ENCODE peak calls at places on chromosomes 4 and X, in five cellular contexts. F, T, U, K and A are unnamed samples.

GRCh38 chrX:150849486-150849885 is 49.0 kb downstream of the CD99L2 start:
- DNase-seq in T (no peak), U (no peak), F (no peak), K (no peak), A (no peak)

GRCh38 chrX:68112321-68112720 is 321.0 kb downstream of the OPHN1 start:
- DNase-seq in K (no peak), T (no peak), U (no peak), F (no peak), A (no peak)

GRCh38 chr4:74364649-74365491 is at the start of gene EREG:
- DNase-seq in K (no peak), U (peak; percentile 24), F (peak; percentile 54), T (no peak), A (no peak)

GRCh38 chr4:6806924-6807676 is 24.6 kb downstream of the KIAA0232 start:
- DNase-seq in K (no peak), U (no peak), F (no peak), T (no peak), A (no peak)

GRCh38 chrX:13598877-13599276 is 29.5 kb downstream of the EGFL6 start:
- DNase-seq in T (no peak), K (no peak), F (peak; percentile 3), U (peak; percentile 33), A (no peak)

GRCh38 chr4:4182835-4183568 is 43.7 kb downstream of the OTOP1 start:
- DNase-seq in T (no peak), F (peak; percentile 62), U (peak; percentile 22), K (no peak), A (no peak)

GRCh38 chrX:40064055-40064597 is 33.6 kb downstream of the BCOR start:
- DNase-seq in T (no peak), U (no peak), F (no peak), K (no peak), A (no peak)

GRCh38 chr4:26081795-26082498 is 167.9 kb downstream of the SMIM20 start:
- DNase-seq in U (no peak), K (no peak), T (no peak), F (no peak), A (no peak)

GRCh38 chr4:93147524-93148212 is 680.9 kb upstream of the ATOH1 start:
- DNase-seq in U (no peak), T (no peak), F (no peak), K (no peak), A (no peak)

GRCh38 chrX:11787564-11787963 is 29.5 kb downstream of the MSL3 start:
- DNase-seq in F (peak; percentile 78), U (peak; percentile 16), K (peak; percentile 65), T (peak; percentile 32), A (no peak)

GRCh38 chr4:123463869-123464268 is 67.3 kb downstream of the SPRY1 start:
- DNase-seq in F (no peak), T (no peak), U (no peak), K (no peak), A (no peak)

GRCh38 chr4:141702472-141703182 is 66.2 kb downstream of the IL15 start:
- DNase-seq in U (no peak), T (no peak), K (no peak), F (no peak), A (no peak)

GRCh38 chrX:36609653-36610585 is 398.2 kb upstream of the FAM47C start:
- DNase-seq in U (no peak), K (no peak), T (no peak), F (no peak), A (no peak)

GRCh38 chr4:184450743-184451142 is 23.6 kb downstream of the IRF2 start:
- DNase-seq in U (no peak), F (no peak), T (no peak), K (no peak), A (no peak)

GRCh38 chr4:167883271-167883670 is 209.1 kb upstream of the ANXA10 start:
- DNase-seq in K (no peak), T (no peak), F (no peak), U (no peak), A (no peak)

GRCh38 chr4:15110120-15110571 is 107.9 kb downstream of the CPEB2 start:
- DNase-seq in U (no peak), T (no peak), F (no peak), K (no peak), A (no peak)